ENCODE peak calls at places on chromosome 17, in four cellular contexts. R is AG10803; C is fibroblast of the aortic adventitia; V is CD4-positive, alpha-beta T cell. O is an unnamed sample.

GRCh38 chr17:27384261-27384701 is 72.0 kb upstream of the KSR1 start:
- DNase-seq in R (peak), C (peak), V (no peak), O (no peak)

GRCh38 chr17:57713140-57713539 is 32.0 kb downstream of the CCDC182 start:
- DNase-seq in R (no peak), C (no peak), V (no peak), O (peak)

GRCh38 chr17:48646183-48647102 is 20.3 kb upstream of the HOXB9 start:
- DNase-seq in R (peak), C (no peak), V (no peak), O (no peak)

GRCh38 chr17:43014020-43014615 is 7.5 kb downstream of the IFI35 start:
- DNase-seq in R (no peak), C (no peak), V (no peak), O (no peak)

GRCh38 chr17:38598536-38598935 is 7.2 kb downstream of the SRCIN1 start:
- DNase-seq in R (peak), C (peak), V (no peak), O (peak)

GRCh38 chr17:28745777-28746473 is 2.1 kb downstream of the TRAF4 start:
- DNase-seq in R (no peak), C (no peak), V (no peak), O (no peak)

GRCh38 chr17:68260051-68260762 is 12.4 kb downstream of the AMZ2 start:
- DNase-seq in R (no peak), C (no peak), V (no peak), O (no peak)

GRCh38 chr17:67186782-67187181 is 58.2 kb downstream of the HELZ start:
- DNase-seq in R (no peak), C (no peak), V (no peak), O (no peak)

GRCh38 chr17:18141210-18141803 is 32.8 kb downstream of the MYO15A start:
- DNase-seq in R (peak), C (peak), V (no peak), O (peak)

GRCh38 chr17:44722254-44722653 is 13.8 kb downstream of the DBF4B start:
- DNase-seq in R (no peak), C (no peak), V (no peak), O (no peak)
- TF ChIP-seq CTCF in R (no peak), C (no peak), V (no peak), O (no peak)

GRCh38 chr17:2366747-2367494 is 29.6 kb downstream of the SGSM2 start:
- DNase-seq in R (no peak), C (no peak), V (no peak), O (peak)
- TF ChIP-seq CTCF in R (no peak), C (peak), V (no peak), O (peak)

DNA sequence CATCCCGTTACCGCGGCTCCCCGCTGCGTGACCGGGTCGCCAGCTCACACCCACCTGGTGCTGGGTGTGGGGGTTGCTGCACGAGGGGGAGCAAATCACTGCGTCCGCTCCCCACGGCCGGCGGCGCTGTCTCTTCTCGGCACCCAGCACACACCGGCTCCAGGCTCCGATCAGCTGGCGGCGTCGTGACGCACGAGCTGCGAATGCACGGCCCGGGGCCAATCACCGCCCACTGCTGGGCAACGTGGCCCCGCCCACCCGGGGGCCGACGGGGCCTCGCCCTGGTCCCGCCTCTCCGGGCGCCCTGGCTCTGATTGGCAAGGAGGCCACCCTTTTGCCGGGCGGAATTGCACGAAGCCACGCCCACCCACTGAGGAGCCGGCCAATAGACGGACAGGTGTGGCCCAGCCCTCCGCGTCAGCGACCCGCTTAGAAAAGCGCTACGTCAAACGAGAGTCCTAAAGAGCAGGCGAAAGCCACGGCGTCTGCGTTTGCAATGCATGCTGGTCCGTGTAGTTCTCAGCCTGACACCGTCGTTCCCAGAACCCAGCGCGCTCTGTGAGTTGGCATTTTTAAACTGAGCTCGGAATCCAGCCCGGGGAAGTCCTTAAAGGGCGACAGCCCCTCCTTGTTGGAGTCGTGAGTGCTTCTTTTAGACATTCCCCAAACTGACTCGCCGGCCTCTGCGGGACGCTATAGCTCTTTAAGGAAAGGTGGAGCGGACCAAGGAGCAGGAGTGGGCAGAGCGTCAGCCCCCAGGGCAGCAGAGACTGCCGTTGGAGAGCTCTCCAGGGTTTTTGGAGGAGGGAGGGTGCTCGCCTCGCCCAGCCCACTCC is 6.1 kb upstream of the TLCD2 start:
- DNase-seq in R (peak), C (peak), V (peak), O (peak)
- TF ChIP-seq CTCF in R (peak), C (peak), V (no peak), O (no peak)

DNA sequence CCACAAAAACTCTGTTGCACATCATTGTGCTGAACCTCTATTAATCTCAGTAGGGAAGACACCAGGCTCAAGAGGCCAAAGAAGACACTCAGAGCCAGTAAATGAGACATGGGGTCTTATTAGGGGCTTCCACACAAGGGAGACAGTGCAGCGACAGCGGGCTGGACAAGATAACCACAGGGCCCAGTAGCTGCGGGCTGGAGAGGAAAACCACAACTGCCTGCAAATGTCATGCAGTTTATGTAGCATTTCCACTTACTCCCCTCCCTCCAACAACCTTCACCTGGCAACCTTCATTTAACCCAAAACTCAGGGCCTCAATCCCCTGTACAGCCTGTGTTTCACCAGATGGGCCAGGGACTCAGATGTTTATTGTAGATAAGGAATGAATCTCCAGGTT is 185.6 kb downstream of the UTP18 start:
- DNase-seq in R (no peak), C (no peak), V (no peak), O (no peak)
- TF ChIP-seq CTCF in R (no peak), C (no peak), V (no peak), O (no peak)

DNA sequence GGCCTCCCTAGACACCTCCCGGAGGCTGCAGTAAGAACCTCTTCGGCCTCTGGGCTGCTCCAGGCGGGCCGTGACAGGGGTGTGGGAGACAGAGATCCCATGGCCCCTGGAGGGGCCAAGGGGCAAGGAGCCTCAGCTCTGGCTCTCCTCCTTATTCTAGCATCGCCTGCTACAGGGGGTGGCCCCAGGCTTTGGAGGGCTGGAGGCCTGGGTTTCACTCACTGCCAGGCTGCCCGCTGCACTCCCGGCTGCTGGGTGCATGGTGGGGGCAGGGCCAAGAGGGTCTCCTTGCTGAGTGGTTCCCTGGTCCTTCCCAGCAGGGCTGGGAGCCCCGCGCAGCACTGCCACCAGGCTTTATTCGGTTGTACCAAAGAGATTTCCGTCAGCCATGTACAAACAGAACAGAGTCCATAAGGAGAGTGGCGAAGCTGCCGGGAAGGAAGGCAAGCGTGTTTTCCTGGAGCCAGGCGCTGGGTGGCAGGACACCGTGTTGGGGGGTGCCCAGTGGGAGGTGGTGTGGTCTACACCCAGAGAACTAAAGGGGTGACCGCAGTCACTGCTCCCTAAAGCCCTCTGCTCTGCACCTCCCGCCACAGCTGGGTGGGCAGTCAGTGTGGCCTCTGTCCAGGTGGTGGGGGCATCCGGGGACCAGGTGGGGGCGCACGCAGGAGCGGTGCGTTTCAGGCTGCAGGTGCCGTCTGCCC is 2.0 kb downstream of the NPB start:
- DNase-seq in R (no peak), C (no peak), V (no peak), O (no peak)
- TF ChIP-seq CTCF in R (no peak), C (no peak), V (no peak), O (no peak)

GRCh38 chr17:15662726-15663125 is 21.4 kb downstream of the TRIM16 start:
- DNase-seq in R (no peak), C (no peak), V (no peak), O (no peak)

GRCh38 chr17:15660077-15660476 is 24.0 kb downstream of the TRIM16 start:
- DNase-seq in R (no peak), C (no peak), V (no peak), O (no peak)

GRCh38 chr17:15659236-15659635 is 24.9 kb downstream of the TRIM16 start:
- DNase-seq in R (no peak), C (no peak), V (no peak), O (no peak)

GRCh38 chr17:15657868-15658775 is 26.0 kb downstream of the TRIM16 start:
- DNase-seq in R (no peak), C (no peak), V (no peak), O (no peak)

DNA sequence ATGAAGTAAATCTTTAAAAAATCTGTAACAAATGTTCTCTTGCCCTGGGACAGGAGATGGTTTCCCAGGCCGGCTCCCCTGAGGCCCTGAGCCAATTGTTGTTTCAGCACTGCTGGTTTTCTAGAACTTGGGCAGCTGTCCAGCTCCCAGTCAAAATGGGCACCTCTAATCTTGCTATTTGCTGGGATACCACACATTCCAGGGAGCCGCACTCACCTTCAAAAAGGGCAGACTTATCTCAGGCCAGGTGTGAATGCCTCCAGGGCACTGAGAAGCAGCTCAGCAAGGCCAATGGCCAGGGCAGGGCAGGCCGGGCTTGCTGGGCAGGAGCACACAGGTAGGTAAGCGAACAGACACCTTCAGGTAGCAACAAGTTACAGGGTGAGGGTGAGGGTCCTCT is 24.4 kb downstream of the TRIM16 start:
- DNase-seq in R (no peak), C (no peak), V (no peak), O (no peak)
- TF ChIP-seq CTCF in R (no peak), C (no peak), V (no peak), O (no peak)

GRCh38 chr17:50919321-50920040 is 53.3 kb upstream of the TOB1 start:
- DNase-seq in R (peak), C (peak), V (peak), O (no peak)
- TF ChIP-seq CTCF in R (no peak), C (no peak), V (no peak), O (no peak)

O was measured in H1.